ENCODE peak calls at places on chromosomes 13 and 19, in ten cellular contexts. Z, V, A, D, S, F, J, K, H and U are unnamed samples.

GRCh38 chr19:11781295-11782057 is 14.7 kb downstream of the ZNF441 start:
- DNase-seq in Z (peak), V (no peak), A (no peak), D (no peak), S (no peak), F (no peak), J (no peak), K (peak), H (no peak), U (no peak)

GRCh38 chr13:51618626-51619025 is 34.4 kb downstream of the WDFY2 start:
- DNase-seq in Z (no peak), V (no peak), A (peak), D (no peak), S (no peak), F (peak), J (no peak), K (no peak), H (no peak), U (no peak)

GRCh38 chr19:39136225-39136940 is 10.8 kb downstream of the PAK4 start:
- DNase-seq in Z (no peak), V (no peak), A (no peak), D (no peak), S (no peak), F (no peak), J (peak), K (no peak), H (no peak), U (no peak)

GRCh38 chr13:22311734-22312404 is 641.0 kb downstream of the FGF9 start:
- DNase-seq in Z (peak), V (no peak), A (no peak), D (no peak), S (no peak), F (peak), J (no peak), K (peak), H (no peak), U (no peak)

GRCh38 chr13:43846496-43846895 is 33.0 kb downstream of the CCDC122 start:
- DNase-seq in Z (peak), V (no peak), A (no peak), D (no peak), S (no peak), F (no peak), J (no peak), K (no peak), H (no peak), U (no peak)

GRCh38 chr13:23356368-23356767 is 77.1 kb downstream of the SACS start:
- DNase-seq in Z (no peak), V (no peak), A (no peak), D (no peak), S (no peak), F (no peak), J (no peak), K (no peak), H (no peak), U (no peak)

GRCh38 chr19:50025794-50026549 is at the start of gene ZNF473:
- DNase-seq in Z (peak), V (peak), A (peak), D (peak), S (peak), F (no peak), J (peak), K (peak), H (peak), U (no peak)

GRCh38 chr13:83333614-83334388 is 548.5 kb downstream of the SLITRK1 start:
- DNase-seq in Z (no peak), V (no peak), A (no peak), D (no peak), S (no peak), F (no peak), J (no peak), K (no peak), H (no peak), U (no peak)

GRCh38 chr19:44687898-44688297 is 11.1 kb upstream of the CEACAM16 start:
- DNase-seq in Z (no peak), V (no peak), A (no peak), D (no peak), S (no peak), F (no peak), J (no peak), K (no peak), H (no peak), U (no peak)

GRCh38 chr19:35509018-35509652 is 4.3 kb downstream of the DMKN start:
- DNase-seq in Z (no peak), V (no peak), A (no peak), D (peak), S (no peak), F (no peak), J (peak), K (peak), H (no peak), U (no peak)

GRCh38 chr13:21020176-21020575 is 41.2 kb downstream of the LATS2 start:
- DNase-seq in Z (no peak), V (no peak), A (no peak), D (no peak), S (no peak), F (no peak), J (no peak), K (no peak), H (no peak), U (no peak)

GRCh38 chr13:113670541-113670940 is 3.5 kb downstream of the GRK1 start:
- DNase-seq in Z (no peak), V (no peak), A (no peak), D (no peak), S (no peak), F (no peak), J (no peak), K (no peak), H (no peak), U (no peak)

GRCh38 chr19:5789886-5790572 is 934 bp downstream of the DUS3L start:
- DNase-seq in Z (no peak), V (no peak), A (no peak), D (no peak), S (no peak), F (no peak), J (no peak), K (no peak), H (no peak), U (no peak)

GRCh38 chr13:113187263-113187669 is 21.2 kb downstream of the PCID2 start:
- DNase-seq in Z (peak), V (no peak), A (peak), D (no peak), S (no peak), F (peak), J (peak), K (peak), H (peak), U (peak)

GRCh38 chr19:17954401-17954800 is 12.5 kb upstream of the KCNN1 start:
- DNase-seq in Z (no peak), V (no peak), A (no peak), D (no peak), S (no peak), F (no peak), J (no peak), K (no peak), H (no peak), U (no peak)

GRCh38 chr19:54462072-54462712 is 1.4 kb downstream of the LENG9 start:
- DNase-seq in Z (no peak), V (no peak), A (no peak), D (no peak), S (no peak), F (no peak), J (peak), K (no peak), H (no peak), U (peak)

GRCh38 chr19:15379996-15380647 is 535 bp upstream of the AKAP8 start:
- DNase-seq in Z (peak), V (no peak), A (peak), D (no peak), S (no peak), F (no peak), J (peak), K (peak), H (peak), U (peak)

GRCh38 chr13:71672527-71672926 is 194.5 kb downstream of the DACH1 start:
- DNase-seq in Z (no peak), V (no peak), A (no peak), D (no peak), S (no peak), F (no peak), J (no peak), K (peak), H (no peak), U (no peak)

GRCh38 chr13:38686635-38687245 is at the start of gene FREM2:
- DNase-seq in Z (no peak), V (peak), A (peak), D (no peak), S (no peak), F (peak), J (peak), K (peak), H (no peak), U (no peak)

GRCh38 chr19:13103961-13104847 is 1.5 kb upstream of the LYL1 start:
- DNase-seq in Z (no peak), V (no peak), A (no peak), D (peak), S (no peak), F (no peak), J (peak), K (peak), H (peak), U (peak)

GRCh38 chr13:26497991-26498423 is 59.5 kb upstream of the WASF3 start:
- DNase-seq in Z (no peak), V (no peak), A (no peak), D (no peak), S (no peak), F (no peak), J (no peak), K (no peak), H (no peak), U (peak)

GRCh38 chr13:91357613-91358383 is 10.3 kb downstream of the MIR17HG start:
- DNase-seq in Z (no peak), V (no peak), A (no peak), D (no peak), S (no peak), F (no peak), J (no peak), K (no peak), H (no peak), U (no peak)